ENCODE peak calls at places on chromosome 21, in five cellular contexts. M, A, W, E and K are unnamed samples.

GRCh38 chr21:37452222-37452621 is 85.6 kb downstream of the DYRK1A start:
- DNase-seq in M (no peak), A (peak; percentile 85), W (no peak), E (peak; percentile 74), K (peak; percentile 45)

GRCh38 chr21:32861871-32862270 is 90.3 kb upstream of the PAXBP1 start:
- DNase-seq in M (no peak), A (peak; percentile 78), W (no peak), E (no peak), K (no peak)

GRCh38 chr21:34635307-34635706 is 20.4 kb upstream of the RCAN1 start:
- DNase-seq in M (no peak), A (no peak), W (no peak), E (no peak), K (no peak)

GRCh38 chr21:33348728-33349127 is 24.0 kb downstream of the IFNAR1 start:
- DNase-seq in M (no peak), A (no peak), W (no peak), E (no peak), K (no peak)

GRCh38 chr21:15031790-15032357 is 32.9 kb downstream of the NRIP1 start:
- DNase-seq in M (no peak), A (peak; percentile 85), W (no peak), E (peak; percentile 12), K (no peak)

GRCh38 chr21:45455321-45456013 is 50.5 kb downstream of the COL18A1 start:
- DNase-seq in M (no peak), A (peak; percentile 42), W (no peak), E (peak; percentile 16), K (no peak)

GRCh38 chr21:42601656-42602055 is 51.8 kb upstream of the PDE9A start:
- DNase-seq in M (no peak), A (no peak), W (no peak), E (no peak), K (no peak)

GRCh38 chr21:40793057-40793456 is 53.9 kb downstream of the DSCAM start:
- DNase-seq in M (no peak), A (no peak), W (no peak), E (no peak), K (no peak)

GRCh38 chr21:40717008-40717407 is 129.9 kb downstream of the DSCAM start:
- DNase-seq in M (no peak), A (no peak), W (no peak), E (no peak), K (no peak)

GRCh38 chr21:41678944-41679343 is 87.9 kb downstream of the RIPK4 start:
- DNase-seq in M (no peak), A (peak; percentile 97), W (no peak), E (peak; percentile 99), K (peak; percentile 85)